ENCODE peak calls at places on chromosomes 4 and X, in five cellular contexts. X, N, L, M and D are unnamed samples.

GRCh38 chr4:67779631-67780030 is 25.4 kb upstream of the GNRHR start:
- DNase-seq in X (no peak), N (no peak), L (no peak), M (no peak), D (no peak)

GRCh38 chr4:154569028-154569427 is 6.2 kb downstream of the FGB start:
- DNase-seq in X (no peak), N (no peak), L (no peak), M (no peak), D (no peak)

GRCh38 chr4:34723606-34724005 is 1520.7 kb downstream of the ARAP2 start:
- DNase-seq in X (no peak), N (no peak), L (no peak), M (peak), D (no peak)

GRCh38 chrX:134932528-134933217 is 58.1 kb upstream of the SMIM10 start:
- DNase-seq in X (no peak), N (no peak), L (peak), M (peak), D (peak)

GRCh38 chrX:21741869-21742701 is 15.8 kb downstream of the SMPX start:
- DNase-seq in X (no peak), N (no peak), L (no peak), M (no peak), D (no peak)

GRCh38 chrX:113828470-113828869 is 755.4 kb upstream of the HTR2C start:
- DNase-seq in X (no peak), N (no peak), L (no peak), M (no peak), D (no peak)

GRCh38 chr4:101835121-101835904 is 44.8 kb downstream of the BANK1 start:
- DNase-seq in X (no peak), N (no peak), L (peak), M (peak), D (peak)

GRCh38 chr4:23878912-23879732 is 10.7 kb downstream of the PPARGC1A start:
- DNase-seq in X (no peak), N (no peak), L (no peak), M (no peak), D (peak)

GRCh38 chr4:116016201-116016600 is 902.8 kb upstream of the NDST4 start:
- DNase-seq in X (no peak), N (no peak), L (no peak), M (no peak), D (peak)

GRCh38 chr4:52658671-52659015 is 458 bp downstream of the USP46 start:
- DNase-seq in X (no peak), N (no peak), L (no peak), M (peak), D (no peak)

GRCh38 chrX:28946846-28947245 is 359.6 kb downstream of the IL1RAPL1 start:
- DNase-seq in X (no peak), N (no peak), L (no peak), M (no peak), D (peak)

GRCh38 chr4:48949518-48950207 is 36.4 kb upstream of the CWH43 start:
- DNase-seq in X (no peak), N (no peak), L (peak), M (no peak), D (no peak)

GRCh38 chrX:39654952-39655351 is 442.8 kb downstream of the BCOR start:
- DNase-seq in X (no peak), N (no peak), L (no peak), M (no peak), D (no peak)

GRCh38 chrX:23981222-23981621 is 45.8 kb downstream of the KLHL15 start:
- DNase-seq in X (no peak), N (no peak), L (no peak), M (no peak), D (no peak)

GRCh38 chrX:150094996-150095395 is 156.7 kb upstream of the EOLA2 start:
- DNase-seq in X (no peak), N (no peak), L (no peak), M (no peak), D (no peak)

GRCh38 chrX:123217077-123217476 is 33.0 kb downstream of the GRIA3 start:
- DNase-seq in X (no peak), N (no peak), L (peak), M (no peak), D (no peak)

GRCh38 chrX:64642482-64642881 is 247.2 kb upstream of the MTMR8 start:
- DNase-seq in X (no peak), N (no peak), L (no peak), M (no peak), D (no peak)

GRCh38 chr4:30094866-30095265 is 625.3 kb upstream of the PCDH7 start:
- DNase-seq in X (no peak), N (no peak), L (no peak), M (no peak), D (no peak)

GRCh38 chrX:47240619-47241018 is 7.8 kb downstream of the USP11 start:
- DNase-seq in X (no peak), N (no peak), L (no peak), M (no peak), D (no peak)

GRCh38 chr4:7183161-7183560 is 9.2 kb upstream of the SORCS2 start:
- DNase-seq in X (no peak), N (no peak), L (no peak), M (no peak), D (no peak)

GRCh38 chr4:145061325-145061920 is 36.6 kb downstream of the ANAPC10 start:
- DNase-seq in X (peak), N (no peak), L (peak), M (peak), D (peak)

GRCh38 chrX:40170830-40171512 is 73.2 kb upstream of the BCOR start:
- DNase-seq in X (no peak), N (no peak), L (no peak), M (peak), D (no peak)

GRCh38 chrX:153386097-153386496 is 15.1 kb downstream of the PNMA6E start:
- DNase-seq in X (no peak), N (no peak), L (no peak), M (no peak), D (no peak)

GRCh38 chr4:108370291-108370690 is 201.6 kb upstream of the LEF1 start:
- DNase-seq in X (no peak), N (no peak), L (no peak), M (peak), D (no peak)

GRCh38 chrX:9163153-9163790 is 129.3 kb upstream of the FAM9B start:
- DNase-seq in X (peak), N (no peak), L (no peak), M (no peak), D (no peak)

GRCh38 chr4:113112341-113112978 is 63.0 kb downstream of the ANK2 start:
- DNase-seq in X (no peak), N (no peak), L (no peak), M (peak), D (no peak)

GRCh38 chr4:17817027-17817426 is 6.2 kb downstream of the NCAPG start:
- DNase-seq in X (peak), N (no peak), L (peak), M (peak), D (peak)

GRCh38 chrX:116317409-116317808 is 119.0 kb upstream of the SLC6A14 start:
- DNase-seq in X (no peak), N (no peak), L (peak), M (peak), D (peak)

GRCh38 chrX:152881289-152881688 is 16.6 kb upstream of the ZNF185 start:
- DNase-seq in X (no peak), N (no peak), L (no peak), M (no peak), D (no peak)

GRCh38 chr4:105637409-105638258 is 70.9 kb downstream of the INTS12 start:
- DNase-seq in X (no peak), N (no peak), L (no peak), M (peak), D (peak)

GRCh38 chr4:20997886-20998285 is 297.6 kb downstream of the PACRGL start:
- DNase-seq in X (no peak), N (no peak), L (no peak), M (no peak), D (no peak)

GRCh38 chr4:107997001-107997788 is 7.5 kb downstream of the HADH start:
- DNase-seq in X (no peak), N (no peak), L (no peak), M (peak), D (no peak)

GRCh38 chrX:7283741-7284140 is 135.8 kb upstream of the PUDP start:
- DNase-seq in X (no peak), N (no peak), L (no peak), M (no peak), D (no peak)

GRCh38 chr4:172573899-172574298 is 594.7 kb upstream of the GALNT7 start:
- DNase-seq in X (no peak), N (no peak), L (no peak), M (no peak), D (no peak)

GRCh38 chr4:6781113-6781512 is 1.4 kb upstream of the KIAA0232 start:
- DNase-seq in X (no peak), N (no peak), L (no peak), M (no peak), D (no peak)

GRCh38 chr4:16457944-16458343 is 231.7 kb upstream of the TAPT1 start:
- DNase-seq in X (no peak), N (no peak), L (no peak), M (no peak), D (no peak)

GRCh38 chr4:73816814-73817213 is 19.7 kb upstream of the CXCL6 start:
- DNase-seq in X (no peak), N (no peak), L (peak), M (no peak), D (peak)

GRCh38 chrX:111086521-111087127 is 9.4 kb upstream of the PAK3 start:
- DNase-seq in X (no peak), N (no peak), L (no peak), M (peak), D (no peak)